ENCODE peak calls at places on chromosomes 7 and 10, in six cellular contexts. One of them, this sample, is unnamed.

GRCh38 chr7:48337012-48337621 is 165.9 kb downstream of the ABCA13 start:
- DNase-seq in midbrain: no peak
- DNase-seq in Kasumi-1: peak; percentile 83
- DNase-seq in AG08395: peak; percentile 11
- DNase-seq in Right ventricle myocardium superior: no peak
- DNase-seq in stimulated activated CD4-positive, alpha-beta T cell treated with anti-CD3 and anti-CD28 coated beads, TNF-alpha, amount 100 ng/mL, for 4 hours: no peak
- DNase-seq in this sample: no peak

GRCh38 chr7:134907639-134908038 is 78.7 kb upstream of the AGBL3 start:
- DNase-seq in stimulated activated CD4-positive, alpha-beta T cell treated with anti-CD3 and anti-CD28 coated beads, TNF-alpha, amount 100 ng/mL, for 4 hours: no peak
- DNase-seq in midbrain: no peak
- DNase-seq in Kasumi-1: no peak
- DNase-seq in Right ventricle myocardium superior: no peak
- DNase-seq in AG08395: no peak
- DNase-seq in this sample: no peak

GRCh38 chr7:134865001-134865845 is 85.8 kb downstream of the CALD1 start:
- DNase-seq in AG08395: peak; percentile 25
- DNase-seq in Kasumi-1: no peak
- DNase-seq in Right ventricle myocardium superior: no peak
- DNase-seq in midbrain: no peak
- DNase-seq in stimulated activated CD4-positive, alpha-beta T cell treated with anti-CD3 and anti-CD28 coated beads, TNF-alpha, amount 100 ng/mL, for 4 hours: no peak
- DNase-seq in this sample: no peak

GRCh38 chr7:20330176-20330796 is 414 bp upstream of the ITGB8 start:
- DNase-seq in midbrain: peak; percentile 85
- DNase-seq in stimulated activated CD4-positive, alpha-beta T cell treated with anti-CD3 and anti-CD28 coated beads, TNF-alpha, amount 100 ng/mL, for 4 hours: peak; percentile 44
- DNase-seq in Kasumi-1: peak; percentile 16
- DNase-seq in AG08395: peak; percentile 87
- DNase-seq in Right ventricle myocardium superior: peak; percentile 88
- DNase-seq in this sample: peak; percentile 62

GRCh38 chr7:5237286-5237685 is 45.5 kb upstream of the SLC29A4 start:
- DNase-seq in stimulated activated CD4-positive, alpha-beta T cell treated with anti-CD3 and anti-CD28 coated beads, TNF-alpha, amount 100 ng/mL, for 4 hours: no peak
- DNase-seq in AG08395: peak; percentile 67
- DNase-seq in midbrain: peak; percentile 78
- DNase-seq in Right ventricle myocardium superior: peak; percentile 88
- DNase-seq in Kasumi-1: peak; percentile 12
- DNase-seq in this sample: no peak

GRCh38 chr7:372939-373791 is 83.2 kb downstream of the FOXL3 start:
- DNase-seq in midbrain: no peak
- DNase-seq in Kasumi-1: no peak
- DNase-seq in AG08395: no peak
- DNase-seq in Right ventricle myocardium superior: peak; percentile 37
- DNase-seq in stimulated activated CD4-positive, alpha-beta T cell treated with anti-CD3 and anti-CD28 coated beads, TNF-alpha, amount 100 ng/mL, for 4 hours: no peak
- DNase-seq in this sample: no peak

GRCh38 chr7:37311282-37311868 is 137.3 kb downstream of the ELMO1 start:
- DNase-seq in Kasumi-1: no peak
- DNase-seq in AG08395: no peak
- DNase-seq in midbrain: no peak
- DNase-seq in Right ventricle myocardium superior: peak; percentile 49
- DNase-seq in stimulated activated CD4-positive, alpha-beta T cell treated with anti-CD3 and anti-CD28 coated beads, TNF-alpha, amount 100 ng/mL, for 4 hours: peak; percentile 11
- DNase-seq in this sample: no peak

GRCh38 chr10:7480742-7481381 is 70.0 kb upstream of the SFMBT2 start:
- DNase-seq in Kasumi-1: peak; percentile 85
- DNase-seq in midbrain: no peak
- DNase-seq in Right ventricle myocardium superior: no peak
- DNase-seq in stimulated activated CD4-positive, alpha-beta T cell treated with anti-CD3 and anti-CD28 coated beads, TNF-alpha, amount 100 ng/mL, for 4 hours: no peak
- DNase-seq in AG08395: no peak
- DNase-seq in this sample: no peak

GRCh38 chr10:77636967-77637473 is 588 bp downstream of the KCNMA1 start:
- DNase-seq in midbrain: no peak
- DNase-seq in AG08395: no peak
- DNase-seq in stimulated activated CD4-positive, alpha-beta T cell treated with anti-CD3 and anti-CD28 coated beads, TNF-alpha, amount 100 ng/mL, for 4 hours: no peak
- DNase-seq in Kasumi-1: no peak
- DNase-seq in Right ventricle myocardium superior: peak; percentile 41
- DNase-seq in this sample: no peak

GRCh38 chr10:30454744-30455498 is 20.9 kb downstream of the MAP3K8 start:
- DNase-seq in stimulated activated CD4-positive, alpha-beta T cell treated with anti-CD3 and anti-CD28 coated beads, TNF-alpha, amount 100 ng/mL, for 4 hours: no peak
- DNase-seq in AG08395: peak; percentile 86
- DNase-seq in Right ventricle myocardium superior: no peak
- DNase-seq in Kasumi-1: no peak
- DNase-seq in midbrain: no peak
- DNase-seq in this sample: no peak

GRCh38 chr7:75650671-75651070 is 88.1 kb downstream of the HIP1 start:
- DNase-seq in Right ventricle myocardium superior: peak; percentile 85
- DNase-seq in Kasumi-1: no peak
- DNase-seq in AG08395: no peak
- DNase-seq in midbrain: no peak
- DNase-seq in stimulated activated CD4-positive, alpha-beta T cell treated with anti-CD3 and anti-CD28 coated beads, TNF-alpha, amount 100 ng/mL, for 4 hours: no peak
- DNase-seq in this sample: peak; percentile 25

GRCh38 chr7:46157414-46157813 is 236.3 kb upstream of the IGFBP3 start:
- DNase-seq in Right ventricle myocardium superior: no peak
- DNase-seq in Kasumi-1: no peak
- DNase-seq in midbrain: no peak
- DNase-seq in AG08395: peak; percentile 61
- DNase-seq in stimulated activated CD4-positive, alpha-beta T cell treated with anti-CD3 and anti-CD28 coated beads, TNF-alpha, amount 100 ng/mL, for 4 hours: no peak
- DNase-seq in this sample: no peak

GRCh38 chr7:27150568-27151340 is 1.6 kb downstream of the HOXA3 start:
- DNase-seq in Kasumi-1: peak; percentile 83
- DNase-seq in midbrain: peak; percentile 32
- DNase-seq in AG08395: peak; percentile 87
- DNase-seq in stimulated activated CD4-positive, alpha-beta T cell treated with anti-CD3 and anti-CD28 coated beads, TNF-alpha, amount 100 ng/mL, for 4 hours: no peak
- DNase-seq in Right ventricle myocardium superior: peak; percentile 78
- DNase-seq in this sample: peak; percentile 77

GRCh38 chr7:122166708-122167107 is 22.7 kb upstream of the AASS start:
- DNase-seq in stimulated activated CD4-positive, alpha-beta T cell treated with anti-CD3 and anti-CD28 coated beads, TNF-alpha, amount 100 ng/mL, for 4 hours: no peak
- DNase-seq in Kasumi-1: no peak
- DNase-seq in Right ventricle myocardium superior: no peak
- DNase-seq in AG08395: peak; percentile 48
- DNase-seq in midbrain: no peak
- DNase-seq in this sample: no peak

GRCh38 chr10:75414527-75414926 is 13.0 kb upstream of the ZNF503 start:
- DNase-seq in stimulated activated CD4-positive, alpha-beta T cell treated with anti-CD3 and anti-CD28 coated beads, TNF-alpha, amount 100 ng/mL, for 4 hours: no peak
- DNase-seq in AG08395: no peak
- DNase-seq in midbrain: no peak
- DNase-seq in Right ventricle myocardium superior: no peak
- DNase-seq in Kasumi-1: no peak
- DNase-seq in this sample: no peak

GRCh38 chr7:48718731-48719387 is 205.5 kb upstream of the CDC14C start:
- DNase-seq in Kasumi-1: no peak
- DNase-seq in midbrain: no peak
- DNase-seq in AG08395: no peak
- DNase-seq in stimulated activated CD4-positive, alpha-beta T cell treated with anti-CD3 and anti-CD28 coated beads, TNF-alpha, amount 100 ng/mL, for 4 hours: no peak
- DNase-seq in Right ventricle myocardium superior: no peak
- DNase-seq in this sample: no peak

GRCh38 chr7:1758417-1758858 is 88.4 kb downstream of the ELFN1 start:
- DNase-seq in Kasumi-1: peak; percentile 3
- DNase-seq in AG08395: peak; percentile 48
- DNase-seq in Right ventricle myocardium superior: no peak
- DNase-seq in midbrain: no peak
- DNase-seq in stimulated activated CD4-positive, alpha-beta T cell treated with anti-CD3 and anti-CD28 coated beads, TNF-alpha, amount 100 ng/mL, for 4 hours: no peak
- DNase-seq in this sample: no peak

GRCh38 chr7:30616318-30616717 is 21.6 kb downstream of the GARS1 start:
- DNase-seq in midbrain: no peak
- DNase-seq in Kasumi-1: no peak
- DNase-seq in stimulated activated CD4-positive, alpha-beta T cell treated with anti-CD3 and anti-CD28 coated beads, TNF-alpha, amount 100 ng/mL, for 4 hours: no peak
- DNase-seq in Right ventricle myocardium superior: no peak
- DNase-seq in AG08395: no peak
- DNase-seq in this sample: no peak

GRCh38 chr7:101618916-101619315 is 10.2 kb downstream of the MYL10 start:
- DNase-seq in stimulated activated CD4-positive, alpha-beta T cell treated with anti-CD3 and anti-CD28 coated beads, TNF-alpha, amount 100 ng/mL, for 4 hours: no peak
- DNase-seq in AG08395: peak; percentile 76
- DNase-seq in Right ventricle myocardium superior: peak; percentile 18
- DNase-seq in midbrain: no peak
- DNase-seq in Kasumi-1: no peak
- DNase-seq in this sample: no peak

GRCh38 chr7:2399848-2400587 is 3.4 kb upstream of the CHST12 start:
- DNase-seq in Right ventricle myocardium superior: peak; percentile 80
- DNase-seq in AG08395: peak; percentile 94
- DNase-seq in midbrain: peak; percentile 65
- DNase-seq in Kasumi-1: peak; percentile 46
- DNase-seq in stimulated activated CD4-positive, alpha-beta T cell treated with anti-CD3 and anti-CD28 coated beads, TNF-alpha, amount 100 ng/mL, for 4 hours: no peak
- DNase-seq in this sample: peak; percentile 20

GRCh38 chr7:485188-486081 is 34.2 kb downstream of the PDGFA start:
- DNase-seq in AG08395: no peak
- DNase-seq in Kasumi-1: no peak
- DNase-seq in stimulated activated CD4-positive, alpha-beta T cell treated with anti-CD3 and anti-CD28 coated beads, TNF-alpha, amount 100 ng/mL, for 4 hours: no peak
- DNase-seq in midbrain: no peak
- DNase-seq in Right ventricle myocardium superior: peak; percentile 56
- DNase-seq in this sample: no peak

GRCh38 chr10:102241444-102242117 is at the start of gene PITX3:
- DNase-seq in stimulated activated CD4-positive, alpha-beta T cell treated with anti-CD3 and anti-CD28 coated beads, TNF-alpha, amount 100 ng/mL, for 4 hours: peak; percentile 76
- DNase-seq in Kasumi-1: peak; percentile 97
- DNase-seq in midbrain: peak; percentile 51
- DNase-seq in Right ventricle myocardium superior: peak; percentile 97
- DNase-seq in AG08395: peak; percentile 96
- DNase-seq in this sample: peak; percentile 82

GRCh38 chr10:8034666-8035640 is 19.5 kb upstream of the GATA3 start:
- DNase-seq in AG08395: no peak
- DNase-seq in stimulated activated CD4-positive, alpha-beta T cell treated with anti-CD3 and anti-CD28 coated beads, TNF-alpha, amount 100 ng/mL, for 4 hours: no peak
- DNase-seq in Right ventricle myocardium superior: no peak
- DNase-seq in Kasumi-1: no peak
- DNase-seq in midbrain: no peak
- DNase-seq in this sample: peak; percentile 1

GRCh38 chr7:29281782-29282541 is 87.4 kb downstream of the CHN2 start:
- DNase-seq in Right ventricle myocardium superior: peak; percentile 48
- DNase-seq in stimulated activated CD4-positive, alpha-beta T cell treated with anti-CD3 and anti-CD28 coated beads, TNF-alpha, amount 100 ng/mL, for 4 hours: no peak
- DNase-seq in Kasumi-1: no peak
- DNase-seq in midbrain: peak; percentile 72
- DNase-seq in AG08395: peak; percentile 28
- DNase-seq in this sample: peak; percentile 45

GRCh38 chr10:59682986-59683937 is 26.4 kb downstream of the SLC16A9 start:
- DNase-seq in midbrain: no peak
- DNase-seq in Right ventricle myocardium superior: no peak
- DNase-seq in Kasumi-1: no peak
- DNase-seq in AG08395: no peak
- DNase-seq in stimulated activated CD4-positive, alpha-beta T cell treated with anti-CD3 and anti-CD28 coated beads, TNF-alpha, amount 100 ng/mL, for 4 hours: no peak
- DNase-seq in this sample: no peak